ENCODE peak calls at places on chromosomes 5 and 9, in eight cellular contexts. One of them, this sample, is unnamed.

GRCh38 chr5:19241690-19242089 is 746.3 kb downstream of the CDH18 start:
- DNase-seq in SW 1271: peak; percentile 23
- DNase-seq in renal cortical epithelial cell: no peak
- DNase-seq in epithelial cell of proximal tubule: no peak
- DNase-seq in activated CD8-positive, alpha-beta memory T cell treated with anti-CD3 and anti-CD28 coated beads, Interleukin-2, amount 50 U/mL, for 48 hours: no peak
- DNase-seq in GDM1: no peak
- DNase-seq in Daoy: peak; percentile 78
- DNase-seq in CD4-positive, alpha-beta T cell: no peak
- DNase-seq in this sample: no peak

GRCh38 chr5:57246426-57246825 is 72.6 kb downstream of the GPBP1 start:
- DNase-seq in activated CD8-positive, alpha-beta memory T cell treated with anti-CD3 and anti-CD28 coated beads, Interleukin-2, amount 50 U/mL, for 48 hours: no peak
- DNase-seq in CD4-positive, alpha-beta T cell: no peak
- DNase-seq in Daoy: no peak
- DNase-seq in GDM1: no peak
- DNase-seq in SW 1271: no peak
- DNase-seq in epithelial cell of proximal tubule: no peak
- DNase-seq in renal cortical epithelial cell: no peak
- DNase-seq in this sample: no peak

GRCh38 chr9:589723-590122 is 251.8 kb upstream of the DMRT1 start:
- DNase-seq in GDM1: peak; percentile 6
- DNase-seq in Daoy: peak; percentile 22
- DNase-seq in SW 1271: no peak
- DNase-seq in CD4-positive, alpha-beta T cell: no peak
- DNase-seq in epithelial cell of proximal tubule: no peak
- DNase-seq in activated CD8-positive, alpha-beta memory T cell treated with anti-CD3 and anti-CD28 coated beads, Interleukin-2, amount 50 U/mL, for 48 hours: no peak
- DNase-seq in renal cortical epithelial cell: peak; percentile 21
- DNase-seq in this sample: peak; percentile 56

GRCh38 chr9:108511200-108511756 is 344.5 kb downstream of the ACTL7B start:
- DNase-seq in activated CD8-positive, alpha-beta memory T cell treated with anti-CD3 and anti-CD28 coated beads, Interleukin-2, amount 50 U/mL, for 48 hours: no peak
- DNase-seq in Daoy: no peak
- DNase-seq in epithelial cell of proximal tubule: no peak
- DNase-seq in renal cortical epithelial cell: no peak
- DNase-seq in GDM1: no peak
- DNase-seq in SW 1271: no peak
- DNase-seq in CD4-positive, alpha-beta T cell: no peak
- DNase-seq in this sample: no peak

GRCh38 chr9:121267689-121268597 is at the start of gene GSN:
- DNase-seq in epithelial cell of proximal tubule: no peak
- DNase-seq in SW 1271: peak; percentile 59
- DNase-seq in CD4-positive, alpha-beta T cell: peak; percentile 50
- DNase-seq in activated CD8-positive, alpha-beta memory T cell treated with anti-CD3 and anti-CD28 coated beads, Interleukin-2, amount 50 U/mL, for 48 hours: peak; percentile 75
- DNase-seq in Daoy: peak; percentile 82
- DNase-seq in GDM1: peak; percentile 56
- DNase-seq in renal cortical epithelial cell: peak; percentile 57
- DNase-seq in this sample: peak; percentile 55

GRCh38 chr9:106478312-106479099 is 384.5 kb upstream of the ZNF462 start:
- DNase-seq in SW 1271: no peak
- DNase-seq in activated CD8-positive, alpha-beta memory T cell treated with anti-CD3 and anti-CD28 coated beads, Interleukin-2, amount 50 U/mL, for 48 hours: no peak
- DNase-seq in epithelial cell of proximal tubule: no peak
- DNase-seq in GDM1: no peak
- DNase-seq in renal cortical epithelial cell: no peak
- DNase-seq in CD4-positive, alpha-beta T cell: no peak
- DNase-seq in Daoy: no peak
- DNase-seq in this sample: no peak

GRCh38 chr5:172806897-172807672 is 27.0 kb upstream of the ERGIC1 start:
- DNase-seq in SW 1271: no peak
- DNase-seq in epithelial cell of proximal tubule: no peak
- DNase-seq in GDM1: peak; percentile 85
- DNase-seq in renal cortical epithelial cell: peak; percentile 87
- DNase-seq in CD4-positive, alpha-beta T cell: peak; percentile 75
- DNase-seq in Daoy: peak; percentile 97
- DNase-seq in activated CD8-positive, alpha-beta memory T cell treated with anti-CD3 and anti-CD28 coated beads, Interleukin-2, amount 50 U/mL, for 48 hours: peak; percentile 92
- DNase-seq in this sample: peak; percentile 88

GRCh38 chr5:14414007-14414406 is 167.6 kb upstream of the OTULINL start:
- DNase-seq in renal cortical epithelial cell: no peak
- DNase-seq in CD4-positive, alpha-beta T cell: peak; percentile 12
- DNase-seq in activated CD8-positive, alpha-beta memory T cell treated with anti-CD3 and anti-CD28 coated beads, Interleukin-2, amount 50 U/mL, for 48 hours: no peak
- DNase-seq in GDM1: no peak
- DNase-seq in Daoy: no peak
- DNase-seq in SW 1271: no peak
- DNase-seq in epithelial cell of proximal tubule: no peak
- DNase-seq in this sample: no peak